ENCODE peak calls at places on chromosomes 12 and 14, in ten cellular contexts. One of them, this sample, is unnamed.
A peak's percentile ranks its signal among the peaks of the same experiment; 100 is the strongest.

GRCh38 chr12:75269209-75269608 is 59.6 kb upstream of the KCNC2 start:
- ATAC-seq in A549: no peak
- ATAC-seq in upper lobe of left lung: no peak
- ATAC-seq in heart left ventricle: no peak
- ATAC-seq in HCT116: no peak
- ATAC-seq in right lobe of liver: no peak
- ATAC-seq in HepG2: no peak
- ATAC-seq in body of pancreas: no peak
- ATAC-seq in gastrocnemius medialis: no peak
- ATAC-seq in IMR-90: no peak
- ATAC-seq in this sample: no peak

GRCh38 chr12:132056320-132056719 is 87.8 kb downstream of the DDX51 start:
- ATAC-seq in HCT116: no peak
- ATAC-seq in gastrocnemius medialis: no peak
- ATAC-seq in A549: no peak
- ATAC-seq in HepG2: no peak
- ATAC-seq in body of pancreas: no peak
- ATAC-seq in IMR-90: no peak
- ATAC-seq in heart left ventricle: no peak
- ATAC-seq in upper lobe of left lung: no peak
- ATAC-seq in right lobe of liver: no peak
- ATAC-seq in this sample: no peak

GRCh38 chr14:61296151-61296550 is 15.0 kb upstream of the TMEM30B start:
- ATAC-seq in HCT116: no peak
- ATAC-seq in IMR-90: no peak
- ATAC-seq in HepG2: no peak
- ATAC-seq in right lobe of liver: no peak
- ATAC-seq in gastrocnemius medialis: no peak
- ATAC-seq in heart left ventricle: no peak
- ATAC-seq in A549: no peak
- ATAC-seq in body of pancreas: no peak
- ATAC-seq in upper lobe of left lung: no peak
- ATAC-seq in this sample: no peak

GRCh38 chr14:64614214-64614613 is 64.5 kb downstream of the PPP1R36 start:
- ATAC-seq in heart left ventricle: no peak
- ATAC-seq in A549: no peak
- ATAC-seq in upper lobe of left lung: no peak
- ATAC-seq in HepG2: no peak
- ATAC-seq in right lobe of liver: no peak
- ATAC-seq in HCT116: no peak
- ATAC-seq in IMR-90: no peak
- ATAC-seq in body of pancreas: no peak
- ATAC-seq in gastrocnemius medialis: no peak
- ATAC-seq in this sample: peak; percentile 35

GRCh38 chr12:132397934-132398385 is 68.6 kb upstream of the GALNT9 start:
- ATAC-seq in heart left ventricle: no peak
- ATAC-seq in body of pancreas: no peak
- ATAC-seq in HepG2: no peak
- ATAC-seq in upper lobe of left lung: no peak
- ATAC-seq in A549: no peak
- ATAC-seq in HCT116: no peak
- ATAC-seq in gastrocnemius medialis: no peak
- ATAC-seq in right lobe of liver: no peak
- ATAC-seq in IMR-90: no peak
- ATAC-seq in this sample: no peak

GRCh38 chr12:76031081-76031413 is 529 bp downstream of the PHLDA1 start:
- ATAC-seq in heart left ventricle: no peak
- ATAC-seq in upper lobe of left lung: no peak
- ATAC-seq in body of pancreas: peak; percentile 7
- ATAC-seq in A549: peak; percentile 45
- ATAC-seq in IMR-90: no peak
- ATAC-seq in right lobe of liver: peak; percentile 2
- ATAC-seq in HCT116: peak; percentile 3
- ATAC-seq in gastrocnemius medialis: peak; percentile 7
- ATAC-seq in HepG2: peak; percentile 25
- ATAC-seq in this sample: peak; percentile 20

GRCh38 chr12:93427779-93428564 is 13.8 kb downstream of the UBE2N start:
- ATAC-seq in HepG2: no peak
- ATAC-seq in body of pancreas: no peak
- ATAC-seq in right lobe of liver: no peak
- ATAC-seq in A549: peak; percentile 49
- ATAC-seq in HCT116: no peak
- ATAC-seq in heart left ventricle: peak; percentile 41
- ATAC-seq in upper lobe of left lung: no peak
- ATAC-seq in gastrocnemius medialis: no peak
- ATAC-seq in IMR-90: peak; percentile 85
- ATAC-seq in this sample: no peak

GRCh38 chr12:19869413-19869812 is 430.1 kb downstream of the AEBP2 start:
- ATAC-seq in upper lobe of left lung: no peak
- ATAC-seq in right lobe of liver: no peak
- ATAC-seq in heart left ventricle: no peak
- ATAC-seq in IMR-90: no peak
- ATAC-seq in A549: no peak
- ATAC-seq in body of pancreas: no peak
- ATAC-seq in HCT116: no peak
- ATAC-seq in HepG2: no peak
- ATAC-seq in gastrocnemius medialis: no peak
- ATAC-seq in this sample: no peak

GRCh38 chr14:88613552-88614010 is 50.7 kb downstream of the ZC3H14 start:
- ATAC-seq in IMR-90: no peak
- ATAC-seq in body of pancreas: peak; percentile 93
- ATAC-seq in heart left ventricle: peak; percentile 51
- ATAC-seq in upper lobe of left lung: no peak
- ATAC-seq in right lobe of liver: peak; percentile 94
- ATAC-seq in gastrocnemius medialis: no peak
- ATAC-seq in HCT116: no peak
- ATAC-seq in HepG2: peak; percentile 99
- ATAC-seq in A549: peak; percentile 63
- ATAC-seq in this sample: no peak

DNA sequence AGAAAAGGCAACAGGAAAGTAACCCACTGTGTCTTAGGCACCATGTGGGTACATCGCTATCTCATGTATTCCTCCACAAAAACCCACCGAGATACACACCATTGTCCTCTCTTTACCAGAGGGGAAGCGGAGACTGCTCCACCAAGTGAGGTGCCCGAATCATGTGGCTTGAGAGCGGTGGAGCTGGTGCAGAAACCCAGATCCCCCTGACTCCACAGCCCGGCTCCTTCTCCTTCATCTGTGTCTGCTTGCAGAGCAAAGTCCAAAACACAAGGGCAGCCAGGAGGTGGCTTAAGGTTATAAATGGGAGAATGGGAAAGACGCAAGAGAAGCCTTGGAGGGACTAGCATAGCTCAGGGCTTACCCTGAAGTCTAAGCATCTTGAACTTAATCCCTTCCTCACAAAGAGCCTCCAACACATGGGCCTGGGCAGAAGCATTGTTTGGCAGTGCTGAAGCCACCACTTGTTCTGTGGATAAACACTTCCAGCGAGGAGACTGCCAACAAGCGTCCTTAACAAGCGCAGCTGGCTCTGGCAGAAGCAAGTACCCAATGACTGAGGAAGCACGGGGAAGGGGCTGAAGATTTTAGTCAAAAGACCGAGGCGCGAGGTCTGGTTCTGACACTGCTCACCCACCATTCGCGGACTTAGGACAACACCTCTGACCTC is 83.0 kb downstream of the TTC7B start:
- ATAC-seq in A549: no peak
- ATAC-seq in body of pancreas: no peak
- ATAC-seq in heart left ventricle: peak; percentile 80
- ATAC-seq in upper lobe of left lung: no peak
- ATAC-seq in right lobe of liver: no peak
- ATAC-seq in gastrocnemius medialis: peak; percentile 98
- ATAC-seq in HepG2: no peak
- ATAC-seq in HCT116: no peak
- ATAC-seq in IMR-90: no peak
- ATAC-seq in this sample: no peak
- TF ChIP-seq POLR2A in A549: no peak
- TF ChIP-seq POLR2A in body of pancreas: no peak
- TF ChIP-seq POLR2A in heart left ventricle: no peak
- TF ChIP-seq POLR2A in upper lobe of left lung: no peak
- TF ChIP-seq POLR2A in right lobe of liver: no peak
- TF ChIP-seq POLR2A in gastrocnemius medialis: no peak
- TF ChIP-seq POLR2A in HepG2: no peak
- TF ChIP-seq POLR2A in HCT116: no peak
- TF ChIP-seq POLR2A in IMR-90: no peak
- TF ChIP-seq POLR2A in this sample: no peak

GRCh38 chr12:27076468-27076867 is 5.9 kb downstream of the C12orf71 start:
- ATAC-seq in body of pancreas: no peak
- ATAC-seq in IMR-90: no peak
- ATAC-seq in upper lobe of left lung: no peak
- ATAC-seq in heart left ventricle: no peak
- ATAC-seq in HCT116: no peak
- ATAC-seq in right lobe of liver: no peak
- ATAC-seq in HepG2: no peak
- ATAC-seq in A549: no peak
- ATAC-seq in gastrocnemius medialis: no peak
- ATAC-seq in this sample: no peak
- H3K27ac ChIP-seq in body of pancreas: no peak overlapping the region
- H3K27ac ChIP-seq in IMR-90: no peak overlapping the region
- H3K27ac ChIP-seq in upper lobe of left lung: no peak overlapping the region
- H3K27ac ChIP-seq in heart left ventricle: no peak overlapping the region
- H3K27ac ChIP-seq in HCT116: no peak overlapping the region
- H3K27ac ChIP-seq in right lobe of liver: no peak overlapping the region
- H3K27ac ChIP-seq in HepG2: no peak overlapping the region
- H3K27ac ChIP-seq in A549: no peak overlapping the region
- H3K27ac ChIP-seq in gastrocnemius medialis: no peak overlapping the region
- H3K27ac ChIP-seq in this sample: no peak overlapping the region

DNA sequence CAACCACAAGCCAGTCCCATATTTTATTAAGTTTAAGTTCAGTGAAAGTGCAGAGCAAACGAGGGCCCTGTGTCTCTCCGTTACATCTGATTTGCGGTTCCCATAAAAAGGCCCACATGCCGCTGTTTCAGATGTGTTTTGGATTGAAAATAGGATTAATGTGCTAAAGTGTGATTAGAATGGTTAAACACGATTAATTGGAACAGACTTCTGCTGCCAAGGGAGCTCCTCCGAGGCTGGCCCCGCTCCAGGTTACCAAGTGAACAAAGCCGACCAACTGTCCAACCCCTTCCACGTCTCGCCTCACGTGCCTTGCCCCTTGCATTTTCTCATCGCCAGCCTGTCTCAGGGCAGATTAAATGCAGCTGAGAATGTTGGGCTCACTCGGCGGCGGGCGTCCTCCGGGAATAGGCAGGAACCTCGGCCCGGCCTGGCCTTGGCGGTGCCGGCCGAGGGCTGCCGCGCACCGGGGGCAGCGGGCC is 166.5 kb upstream of the GSC start:
- ATAC-seq in right lobe of liver: no peak
- ATAC-seq in body of pancreas: peak; percentile 85
- ATAC-seq in heart left ventricle: peak; percentile 83
- ATAC-seq in IMR-90: peak; percentile 46
- ATAC-seq in gastrocnemius medialis: no peak
- ATAC-seq in upper lobe of left lung: no peak
- ATAC-seq in HepG2: no peak
- ATAC-seq in HCT116: no peak
- ATAC-seq in A549: no peak
- ATAC-seq in this sample: peak; percentile 83
- H3K4me3 ChIP-seq in right lobe of liver: no peak overlapping the region
- H3K4me3 ChIP-seq in body of pancreas: no peak overlapping the region
- H3K4me3 ChIP-seq in heart left ventricle: peak overlapping the region; percentile 43
- H3K4me3 ChIP-seq in IMR-90: no peak overlapping the region
- H3K4me3 ChIP-seq in gastrocnemius medialis: peak overlapping the region; percentile 42
- H3K4me3 ChIP-seq in upper lobe of left lung: no peak overlapping the region
- H3K4me3 ChIP-seq in HepG2: no peak overlapping the region
- H3K4me3 ChIP-seq in HCT116: no peak overlapping the region
- H3K4me3 ChIP-seq in A549: no peak overlapping the region
- H3K4me3 ChIP-seq in this sample: peak overlapping the region; percentile 15

GRCh38 chr12:88381456-88381855 is 198.8 kb downstream of the KITLG start:
- ATAC-seq in IMR-90: no peak
- ATAC-seq in heart left ventricle: no peak
- ATAC-seq in right lobe of liver: no peak
- ATAC-seq in HCT116: no peak
- ATAC-seq in A549: no peak
- ATAC-seq in body of pancreas: no peak
- ATAC-seq in HepG2: no peak
- ATAC-seq in gastrocnemius medialis: no peak
- ATAC-seq in upper lobe of left lung: no peak
- ATAC-seq in this sample: no peak
- TF ChIP-seq POLR2A in IMR-90: no peak
- TF ChIP-seq POLR2A in heart left ventricle: no peak
- TF ChIP-seq POLR2A in right lobe of liver: no peak
- TF ChIP-seq POLR2A in HCT116: no peak
- TF ChIP-seq POLR2A in A549: no peak
- TF ChIP-seq POLR2A in body of pancreas: no peak
- TF ChIP-seq POLR2A in HepG2: no peak
- TF ChIP-seq POLR2A in gastrocnemius medialis: no peak
- TF ChIP-seq POLR2A in upper lobe of left lung: no peak
- TF ChIP-seq POLR2A in this sample: no peak

GRCh38 chr12:130127909-130128763 is 34.1 kb upstream of the FZD10 start:
- ATAC-seq in right lobe of liver: no peak
- ATAC-seq in IMR-90: no peak
- ATAC-seq in upper lobe of left lung: peak; percentile 66
- ATAC-seq in HepG2: no peak
- ATAC-seq in HCT116: no peak
- ATAC-seq in body of pancreas: peak; percentile 62
- ATAC-seq in heart left ventricle: peak; percentile 81
- ATAC-seq in A549: no peak
- ATAC-seq in gastrocnemius medialis: peak; percentile 75
- ATAC-seq in this sample: peak; percentile 67
- H3K27ac ChIP-seq in right lobe of liver: no peak overlapping the region
- H3K27ac ChIP-seq in IMR-90: no peak overlapping the region
- H3K27ac ChIP-seq in upper lobe of left lung: peak overlapping the region; percentile 70
- H3K27ac ChIP-seq in HepG2: no peak overlapping the region
- H3K27ac ChIP-seq in HCT116: no peak overlapping the region
- H3K27ac ChIP-seq in body of pancreas: peak overlapping the region; percentile 4
- H3K27ac ChIP-seq in heart left ventricle: peak overlapping the region; percentile 39
- H3K27ac ChIP-seq in A549: no peak overlapping the region
- H3K27ac ChIP-seq in gastrocnemius medialis: peak overlapping the region; percentile 65
- H3K27ac ChIP-seq in this sample: no peak overlapping the region